ENCODE peak calls at places on chromosomes 2 and 18, in four cellular contexts. V, C, H and W are unnamed samples.

GRCh38 chr2:164780611-164781167 is 60.9 kb downstream of the COBLL1 start:
- DNase-seq in H (no peak), V (no peak), C (no peak), W (no peak)

GRCh38 chr18:41940506-41941215 is 14.4 kb upstream of the PIK3C3 start:
- DNase-seq in V (no peak), C (no peak), H (no peak), W (no peak)

GRCh38 chr2:241870611-241871537 is 1.3 kb downstream of the RTP5 start:
- DNase-seq in V (no peak), C (no peak), H (no peak), W (no peak)

GRCh38 chr2:166568409-166568808 is 74.4 kb upstream of the SCN7A start:
- DNase-seq in V (no peak), H (no peak), C (no peak), W (no peak)

GRCh38 chr2:112152476-112153178 is 14.4 kb downstream of the FBLN7 start:
- DNase-seq in V (no peak), C (no peak), H (no peak), W (no peak)

GRCh38 chr2:173644146-173644545 is 289.5 kb downstream of the CDCA7 start:
- DNase-seq in H (no peak), V (no peak), C (no peak), W (no peak)

GRCh38 chr18:79687806-79688205 is 8.2 kb downstream of the CTDP1 start:
- DNase-seq in H (no peak), C (no peak), V (no peak), W (no peak)

GRCh38 chr2:71864085-71864484 is 283.6 kb downstream of the CYP26B1 start:
- DNase-seq in C (no peak), H (no peak), V (no peak), W (no peak)

GRCh38 chr2:63408530-63408929 is 179.7 kb downstream of the WDPCP start:
- DNase-seq in V (no peak), C (peak), H (no peak), W (no peak)

GRCh38 chr2:237478095-237478494 is 9.0 kb upstream of the MLPH start:
- DNase-seq in V (no peak), H (no peak), C (no peak), W (no peak)

GRCh38 chr2:113341191-113341590 is 62.5 kb upstream of the PAX8 start:
- DNase-seq in V (no peak), C (no peak), H (no peak), W (no peak)

GRCh38 chr2:156459720-156460119 is 23.5 kb downstream of the GPD2 start:
- DNase-seq in C (no peak), V (no peak), H (no peak), W (no peak)

GRCh38 chr2:264493-265468 is at the start of gene ACP1:
- DNase-seq in C (peak), V (peak), H (peak), W (peak)

GRCh38 chr2:217223222-217223930 is 363.5 kb upstream of the TNP1 start:
- DNase-seq in C (no peak), V (no peak), H (peak), W (no peak)

GRCh38 chr18:28204154-28204553 is 27.2 kb upstream of the CDH2 start:
- DNase-seq in V (no peak), C (no peak), H (no peak), W (no peak)

GRCh38 chr2:42959148-42959992 is 167.0 kb upstream of the HAAO start:
- DNase-seq in V (no peak), H (no peak), C (peak), W (no peak)

GRCh38 chr2:241931084-241931975 is 61.8 kb downstream of the RTP5 start:
- DNase-seq in C (no peak), V (no peak), H (no peak), W (no peak)

DNA sequence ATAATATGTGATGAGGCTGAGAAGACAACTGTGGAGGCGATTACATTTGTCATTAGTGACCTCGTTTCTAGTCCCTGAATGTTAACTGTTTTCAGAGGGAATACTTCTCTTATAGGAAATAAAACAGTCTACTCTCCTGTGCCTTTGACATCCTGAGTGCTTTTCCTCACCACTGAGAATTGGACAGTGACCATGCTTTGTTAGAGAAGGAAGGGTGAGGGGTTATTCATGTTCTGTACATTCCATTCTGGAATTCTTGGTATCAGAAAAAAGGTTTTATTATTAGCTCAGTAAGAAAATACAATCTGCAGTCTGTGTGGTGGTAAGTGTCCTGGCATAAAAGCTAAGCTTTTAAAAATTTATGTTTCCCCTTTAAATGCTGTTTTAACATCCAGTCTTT is 58.8 kb downstream of the PARD3B start:
- DNase-seq in V (no peak), H (no peak), C (no peak), W (no peak)
- TF ChIP-seq TCF7 in V (no peak), H (no peak), C (no peak), W (no peak)

GRCh38 chr2:16023663-16024360 is 83.5 kb downstream of the MYCN start:
- DNase-seq in C (no peak), V (no peak), H (no peak), W (no peak)
- TF ChIP-seq TCF7 in C (no peak), V (no peak), H (no peak), W (no peak)

GRCh38 chr2:69436594-69436936 is 670 bp downstream of the NFU1 start:
- DNase-seq in C (no peak), V (no peak), H (peak), W (no peak)
- TF ChIP-seq TCF7 in C (no peak), V (no peak), H (no peak), W (no peak)

GRCh38 chr2:12539306-12539705 is 177.4 kb upstream of the TRIB2 start:
- DNase-seq in H (no peak), C (no peak), V (no peak), W (no peak)

GRCh38 chr2:12536926-12537325 is 179.8 kb upstream of the TRIB2 start:
- DNase-seq in C (no peak), V (no peak), H (no peak), W (no peak)

GRCh38 chr2:12538300-12538699 is 178.4 kb upstream of the TRIB2 start:
- DNase-seq in C (no peak), V (no peak), H (no peak), W (no peak)

GRCh38 chr2:12543452-12544220 is 173.1 kb upstream of the TRIB2 start:
- DNase-seq in C (no peak), V (no peak), H (no peak), W (no peak)

DNA sequence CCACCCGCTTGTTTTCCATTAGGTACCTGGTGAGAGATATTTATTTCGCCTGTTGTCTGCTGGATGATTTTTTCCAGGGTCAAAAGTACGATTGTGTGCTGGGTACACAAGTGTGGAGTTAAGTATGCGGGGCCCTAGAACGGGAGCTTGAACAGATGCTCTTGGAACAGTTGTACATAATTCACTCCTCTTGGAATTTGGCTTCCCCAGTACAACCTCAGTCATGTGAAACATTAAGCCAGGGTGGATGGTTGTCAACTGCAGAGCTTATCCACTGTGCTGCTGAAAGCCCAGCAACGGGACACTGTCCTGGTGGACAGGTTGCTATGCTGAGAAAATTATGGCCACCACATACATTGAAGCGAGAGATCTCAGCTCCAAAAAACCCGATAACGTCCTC is 177.0 kb upstream of the TRIB2 start:
- DNase-seq in C (no peak), H (no peak), V (no peak), W (no peak)
- TF ChIP-seq TCF7 in C (no peak), H (no peak), V (no peak), W (no peak)

GRCh38 chr18:8176105-8176504 is 433.1 kb upstream of the RAB12 start:
- DNase-seq in V (no peak), C (no peak), H (no peak), W (no peak)
- TF ChIP-seq TCF7 in V (no peak), C (no peak), H (no peak), W (no peak)

GRCh38 chr2:177250461-177250860 is 14.1 kb downstream of the NFE2L2 start:
- DNase-seq in C (no peak), H (no peak), V (no peak), W (no peak)
- TF ChIP-seq TCF7 in C (no peak), H (no peak), V (no peak), W (no peak)

DNA sequence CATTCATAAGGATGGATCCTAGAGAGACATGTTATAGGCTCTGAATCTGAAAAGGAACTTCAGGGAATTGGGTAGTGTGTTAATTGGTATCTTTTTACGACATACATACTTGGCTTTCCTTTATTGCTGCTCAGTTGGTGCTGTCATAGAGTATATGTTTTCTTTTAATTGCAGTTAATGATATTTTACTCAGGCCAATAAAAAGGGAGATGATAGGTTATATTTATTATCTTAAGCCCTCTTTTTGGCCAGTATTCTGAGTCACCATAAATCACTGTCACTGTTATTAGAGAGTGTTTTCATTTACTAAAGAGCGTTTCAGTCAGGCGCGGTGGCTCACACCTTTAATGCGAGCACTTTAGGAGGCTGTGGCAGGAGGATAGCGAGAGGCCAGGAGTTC is 47.6 kb downstream of the RALBP1 start:
- DNase-seq in V (no peak), H (no peak), C (no peak), W (no peak)
- TF ChIP-seq TCF7 in V (no peak), H (no peak), C (no peak), W (no peak)